ENCODE peak calls at places on chromosomes 3 and 15, in five cellular contexts. C is body of pancreas, P is psoas muscle, O is type B pancreatic cell, S is HCT116. M is an unnamed sample.
A peak's percentile ranks its signal among the peaks of the same experiment; 100 is the strongest.

GRCh38 chr3:105676621-105677300 is 192.1 kb downstream of the CBLB start:
- DNase-seq in C (no peak), P (no peak), O (no peak), S (no peak), M (no peak)

GRCh38 chr3:129490273-129490675 is 38.2 kb upstream of the RHO start:
- DNase-seq in C (peak; percentile 82), P (peak; percentile 81), O (peak; percentile 78), S (peak; percentile 49), M (peak; percentile 58)

GRCh38 chr3:148873928-148874326 is 8.8 kb downstream of the CPA3 start:
- DNase-seq in C (peak; percentile 51), P (no peak), O (no peak), S (no peak), M (no peak)

GRCh38 chr3:124292329-124292728 is 300.4 kb upstream of the ROPN1 start:
- DNase-seq in C (peak; percentile 9), P (no peak), O (no peak), S (no peak), M (no peak)

GRCh38 chr15:63593705-63594671 is 3.2 kb upstream of the FBXL22 start:
- DNase-seq in C (no peak), P (no peak), O (no peak), S (no peak), M (no peak)

GRCh38 chr3:64174328-64174727 is 50.9 kb downstream of the PRICKLE2 start:
- DNase-seq in C (no peak), P (no peak), O (no peak), S (no peak), M (no peak)

GRCh38 chr3:131610174-131610573 is 107.4 kb upstream of the MRPL3 start:
- DNase-seq in C (no peak), P (no peak), O (no peak), S (no peak), M (no peak)

GRCh38 chr15:49906976-49907375 is 212.1 kb downstream of the ATP8B4 start:
- DNase-seq in C (no peak), P (no peak), O (no peak), S (no peak), M (no peak)

GRCh38 chr15:45660231-45660979 is 25.6 kb downstream of the SQOR start:
- DNase-seq in C (no peak), P (no peak), O (no peak), S (no peak), M (no peak)

GRCh38 chr3:152879790-152880174 is 44.9 kb downstream of the P2RY1 start:
- DNase-seq in C (no peak), P (no peak), O (no peak), S (no peak), M (no peak)

GRCh38 chr3:40310690-40311089 is 1.2 kb downstream of the EIF1B start:
- DNase-seq in C (no peak), P (no peak), O (no peak), S (no peak), M (no peak)

M was measured in anterior cingulate cortex.